ENCODE peak calls at places on chromosomes 11 and 22, in seven cellular contexts. O is lower lobe of right lung, T is MG63, E is kidney, R is fibroblast of mammary gland, V is AG04449, Z is HFF-Myc. L is an unnamed sample.

GRCh38 chr22:36359172-36359973 is 28.4 kb downstream of the MYH9 start:
- DNase-seq in R (no peak), T (no peak), V (no peak), E (no peak), Z (no peak), O (no peak), L (no peak)

GRCh38 chr11:45486461-45486860 is 179.0 kb downstream of the CHST1 start:
- DNase-seq in T (no peak), V (no peak), O (no peak), E (no peak), Z (no peak), R (no peak), L (no peak)

GRCh38 chr22:44181912-44182590 is 1.3 kb downstream of the PARVG start:
- DNase-seq in Z (no peak), R (no peak), V (no peak), E (peak), O (no peak), T (no peak), L (no peak)

GRCh38 chr22:45271667-45272188 is 13.0 kb upstream of the UPK3A start:
- DNase-seq in R (peak), E (peak), V (no peak), O (no peak), T (no peak), Z (no peak), L (no peak)

GRCh38 chr22:48746789-48747425 is 1080.8 kb downstream of the BRD1 start:
- DNase-seq in E (peak), T (no peak), Z (no peak), O (no peak), R (no peak), V (no peak), L (no peak)

GRCh38 chr22:38567531-38568245 is 2.3 kb downstream of the DMC1 start:
- DNase-seq in O (no peak), Z (no peak), R (no peak), V (no peak), T (no peak), E (no peak), L (no peak)

GRCh38 chr11:6371825-6372224 is 18.4 kb upstream of the SMPD1 start:
- DNase-seq in T (no peak), O (no peak), V (no peak), E (no peak), Z (no peak), R (no peak), L (no peak)

GRCh38 chr11:84430661-84431060 is 1144.5 kb upstream of the CCDC90B start:
- DNase-seq in V (no peak), Z (no peak), E (no peak), T (no peak), R (no peak), O (no peak), L (no peak)

GRCh38 chr11:76560219-76560618 is 110.3 kb downstream of the LRRC32 start:
- DNase-seq in E (no peak), V (no peak), O (no peak), R (peak), Z (no peak), T (peak), L (no peak)

GRCh38 chr11:8584511-8584910 is 9.5 kb downstream of the STK33 start:
- DNase-seq in R (no peak), O (no peak), E (no peak), Z (no peak), T (no peak), V (no peak), L (no peak)

GRCh38 chr11:128324531-128325141 is 262.7 kb downstream of the ETS1 start:
- DNase-seq in O (no peak), V (no peak), Z (no peak), T (no peak), R (no peak), E (no peak), L (no peak)

GRCh38 chr11:119206512-119207299 is 567 bp downstream of the CBL start:
- DNase-seq in V (no peak), R (peak), O (peak), E (no peak), T (peak), Z (no peak), L (no peak)

GRCh38 chr11:45881708-45882368 is 3.6 kb upstream of the MAPK8IP1 start:
- DNase-seq in V (no peak), R (no peak), T (no peak), Z (no peak), O (no peak), E (no peak), L (no peak)

GRCh38 chr11:8365542-8365941 is 101.9 kb upstream of the LMO1 start:
- DNase-seq in V (no peak), O (no peak), Z (no peak), E (no peak), T (no peak), R (no peak), L (no peak)

GRCh38 chr22:28002181-28002700 is 83.2 kb upstream of the PITPNB start:
- DNase-seq in E (peak), O (no peak), Z (no peak), R (peak), V (no peak), T (no peak), L (no peak)

GRCh38 chr11:68973219-68973618 is 7.6 kb downstream of the MRGPRD start:
- DNase-seq in O (peak), V (no peak), E (peak), T (no peak), R (no peak), Z (no peak), L (no peak)

GRCh38 chr11:13462311-13462927 is 603 bp downstream of the BTBD10 start:
- DNase-seq in Z (no peak), E (no peak), O (peak), V (no peak), R (peak), T (peak), L (no peak)

GRCh38 chr11:64299847-64300648 is at the start of gene CATSPERZ:
- DNase-seq in T (no peak), V (no peak), Z (no peak), R (no peak), O (no peak), E (peak), L (no peak)

GRCh38 chr11:3104051-3104714 is 47.0 kb upstream of the CARS1 start:
- DNase-seq in Z (no peak), E (peak), T (no peak), O (no peak), R (no peak), V (no peak), L (no peak)

GRCh38 chr11:65274734-65275682 is 13.2 kb downstream of the POLA2 start:
- DNase-seq in T (peak), R (peak), V (peak), E (peak), O (peak), Z (no peak), L (peak)

GRCh38 chr11:45278721-45279120 is 7.4 kb downstream of the SYT13 start:
- DNase-seq in Z (no peak), T (no peak), R (no peak), O (no peak), V (no peak), E (no peak), L (no peak)

GRCh38 chr11:46684364-46684763 is 16.1 kb downstream of the ARHGAP1 start:
- DNase-seq in R (no peak), V (no peak), Z (no peak), T (no peak), O (no peak), E (no peak), L (no peak)

GRCh38 chr11:38795027-38795426 is 2197.0 kb upstream of the RAG2 start:
- DNase-seq in V (no peak), O (no peak), Z (no peak), E (no peak), R (no peak), T (no peak), L (no peak)

GRCh38 chr11:80136991-80137390 is 696.2 kb upstream of the TENM4 start:
- DNase-seq in V (no peak), E (no peak), T (no peak), Z (no peak), O (no peak), R (no peak), L (no peak)

GRCh38 chr22:32106930-32107329 is 52.2 kb downstream of the C22orf42 start:
- DNase-seq in Z (no peak), O (no peak), E (no peak), R (peak), V (no peak), T (no peak), L (no peak)

GRCh38 chr11:43790444-43790794 is 90.2 kb upstream of the ALKBH3 start:
- DNase-seq in E (no peak), R (peak), T (peak), Z (no peak), O (no peak), V (no peak), L (peak)

GRCh38 chr11:57668467-57668890 is 565 bp downstream of the ZDHHC5 start:
- DNase-seq in T (no peak), E (no peak), O (peak), R (no peak), Z (no peak), V (no peak), L (no peak)

GRCh38 chr11:18775492-18776292 is 15.9 kb downstream of the PTPN5 start:
- DNase-seq in T (peak), E (peak), Z (no peak), V (no peak), O (peak), R (peak), L (no peak)

GRCh38 chr11:126992804-126993111 is 7.8 kb downstream of the KIRREL3 start:
- DNase-seq in O (no peak), T (peak), R (peak), V (peak), Z (no peak), E (no peak), L (peak)

GRCh38 chr11:1226226-1226961 is 3.5 kb downstream of the MUC5B start:
- DNase-seq in E (peak), T (peak), V (no peak), R (no peak), Z (no peak), O (peak), L (no peak)

GRCh38 chr11:48043998-48044512 is 63.7 kb downstream of the PTPRJ start:
- DNase-seq in V (no peak), T (no peak), O (no peak), E (no peak), R (no peak), Z (no peak), L (no peak)
- H3K4me3 ChIP-seq in V (no peak), T (no peak), O (no peak), E (no peak), R (no peak), Z (no peak), L (no peak)

GRCh38 chr11:72584933-72585597 is 89.2 kb downstream of the PDE2A start:
- DNase-seq in Z (no peak), V (no peak), T (no peak), R (no peak), E (peak), O (peak), L (no peak)

GRCh38 chr11:72586591-72587090 is 87.6 kb downstream of the PDE2A start:
- DNase-seq in E (peak), O (peak), T (no peak), V (no peak), Z (no peak), R (no peak), L (no peak)

GRCh38 chr11:72587696-72588095 is 86.5 kb downstream of the PDE2A start:
- DNase-seq in R (no peak), O (no peak), T (no peak), V (no peak), E (peak), Z (no peak), L (no peak)

GRCh38 chr11:72584293-72584921 is 89.8 kb downstream of the PDE2A start:
- DNase-seq in R (peak), V (no peak), O (peak), T (no peak), Z (no peak), E (peak), L (no peak)

DNA sequence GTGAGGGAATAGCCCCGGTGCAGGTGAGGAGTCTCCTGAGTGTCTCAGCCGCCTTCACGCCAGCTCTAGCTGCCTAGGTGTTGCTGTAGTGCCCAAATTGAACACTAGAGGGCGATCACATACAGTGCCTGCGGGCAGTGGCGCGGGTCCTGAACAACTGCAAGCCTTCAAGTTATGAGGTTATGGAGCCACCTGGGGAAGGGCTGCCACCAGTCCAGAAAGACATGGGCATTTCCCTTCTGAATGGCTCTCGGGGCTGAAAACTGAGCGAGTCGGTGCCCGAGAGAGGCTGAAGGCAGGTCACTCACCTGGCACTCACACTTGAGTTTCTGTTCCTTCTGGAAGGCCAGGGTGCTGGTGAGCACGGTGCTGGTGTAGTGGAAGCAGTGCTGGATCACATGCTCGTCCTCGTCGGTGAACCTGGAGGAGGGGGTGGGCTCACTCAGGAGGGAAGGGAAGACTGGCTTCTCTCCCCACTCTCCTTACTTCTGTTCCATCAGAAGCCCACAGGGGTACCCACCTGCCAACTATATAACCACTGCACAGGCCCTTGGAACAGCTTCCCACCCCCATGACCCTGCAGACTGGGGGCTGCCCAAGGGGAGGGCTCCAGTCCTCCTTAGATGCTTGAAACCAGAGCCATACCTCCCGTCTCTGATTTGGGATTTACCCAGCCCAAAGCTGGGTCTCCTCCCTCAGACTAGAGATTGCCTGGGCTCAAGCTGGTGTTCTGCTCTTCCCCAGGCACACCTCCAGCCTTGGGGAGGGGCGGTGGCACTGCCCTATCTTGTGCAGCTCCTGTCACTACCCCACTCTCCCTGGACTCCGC is 88.2 kb downstream of the PDE2A start:
- DNase-seq in R (peak), E (peak), V (no peak), T (peak), O (peak), Z (peak), L (no peak)
- H3K4me3 ChIP-seq in R (no peak), E (no peak), V (no peak), T (no peak), O (no peak), Z (no peak), L (no peak)

DNA sequence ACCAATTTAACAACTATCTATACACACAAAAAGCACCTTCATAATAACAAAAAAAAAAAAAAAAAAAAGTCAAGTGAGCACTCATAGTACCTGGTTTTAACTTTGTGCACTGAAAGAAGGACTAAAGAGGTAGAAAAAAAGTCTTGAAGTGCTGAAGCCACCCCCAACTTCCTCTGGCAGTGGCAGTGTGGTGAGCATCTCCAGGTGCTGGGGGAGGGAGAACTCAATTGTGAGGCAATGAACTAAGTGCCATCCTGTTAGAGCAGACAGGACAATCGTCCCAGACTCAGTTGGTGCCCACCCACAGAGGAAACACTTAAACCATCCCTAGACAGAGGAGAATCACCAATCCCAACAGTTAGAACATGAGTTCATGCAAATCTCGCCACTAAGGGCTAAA is 22.7 kb upstream of the OR52M1 start:
- DNase-seq in E (no peak), T (no peak), V (no peak), O (no peak), Z (no peak), R (no peak), L (no peak)
- H3K4me3 ChIP-seq in E (no peak), T (no peak), V (no peak), O (no peak), Z (no peak), R (no peak), L (no peak)

GRCh38 chr11:66969584-66970205 is 5.4 kb upstream of the C11orf86 start:
- DNase-seq in O (no peak), E (no peak), Z (peak), R (peak), V (peak), T (peak), L (peak)
- H3K4me3 ChIP-seq in O (no peak), E (no peak), Z (no peak), R (no peak), V (no peak), T (no peak), L (no peak)

GRCh38 chr11:27507561-27508322 is 1.2 kb upstream of the LIN7C start:
- DNase-seq in O (no peak), T (no peak), R (peak), Z (no peak), E (no peak), V (no peak), L (no peak)
- H3K4me3 ChIP-seq in O (peak), T (peak), R (peak), Z (peak), E (peak), V (peak), L (peak)